ENCODE peak calls at places on chromosomes 7 and 10, in four cellular contexts. One of them, this sample, is unnamed.

GRCh38 chr7:39133088-39133487 is 155.4 kb downstream of the POU6F2 start:
- DNase-seq in H9: no peak
- DNase-seq in mesendoderm: no peak
- DNase-seq in IMR-90: no peak
- DNase-seq in this sample: no peak

GRCh38 chr7:155670521-155670920 is 26.1 kb downstream of the RBM33 start:
- DNase-seq in H9: no peak
- DNase-seq in mesendoderm: no peak
- DNase-seq in IMR-90: no peak
- DNase-seq in this sample: no peak

GRCh38 chr10:132837905-132838304 is 52.0 kb upstream of the NKX6-2 start:
- DNase-seq in H9: peak; percentile 33
- DNase-seq in mesendoderm: no peak
- DNase-seq in IMR-90: no peak
- DNase-seq in this sample: no peak

GRCh38 chr7:43869898-43870240 is 552 bp upstream of the MRPS24 start:
- DNase-seq in H9: no peak
- DNase-seq in mesendoderm: peak; percentile 65
- DNase-seq in IMR-90: peak; percentile 96
- DNase-seq in this sample: no peak

GRCh38 chr10:47104786-47105385 is 193.7 kb downstream of the PTPN20 start:
- DNase-seq in H9: no peak
- DNase-seq in mesendoderm: no peak
- DNase-seq in IMR-90: peak; percentile 3
- DNase-seq in this sample: no peak

GRCh38 chr7:79137942-79138341 is 315.5 kb downstream of the MAGI2 start:
- DNase-seq in H9: no peak
- DNase-seq in mesendoderm: no peak
- DNase-seq in IMR-90: peak; percentile 73
- DNase-seq in this sample: no peak

GRCh38 chr7:86844608-86845007 is 200.9 kb downstream of the GRM3 start:
- DNase-seq in H9: no peak
- DNase-seq in mesendoderm: no peak
- DNase-seq in IMR-90: no peak
- DNase-seq in this sample: no peak

GRCh38 chr10:67259319-67259929 is 333.6 kb downstream of the LRRTM3 start:
- DNase-seq in H9: no peak
- DNase-seq in mesendoderm: no peak
- DNase-seq in IMR-90: no peak
- DNase-seq in this sample: no peak

GRCh38 chr7:17109017-17109416 is 189.4 kb upstream of the AHR start:
- DNase-seq in H9: no peak
- DNase-seq in mesendoderm: no peak
- DNase-seq in IMR-90: peak; percentile 80
- DNase-seq in this sample: no peak

GRCh38 chr10:133109736-133110532 is 22.2 kb downstream of the ADGRA1 start:
- DNase-seq in H9: no peak
- DNase-seq in mesendoderm: no peak
- DNase-seq in IMR-90: no peak
- DNase-seq in this sample: no peak

GRCh38 chr7:23966941-23967340 is 256.9 kb downstream of the STK31 start:
- DNase-seq in H9: no peak
- DNase-seq in mesendoderm: no peak
- DNase-seq in IMR-90: no peak
- DNase-seq in this sample: no peak

GRCh38 chr10:122102146-122102866 is 113.3 kb downstream of the TACC2 start:
- DNase-seq in H9: no peak
- DNase-seq in mesendoderm: no peak
- DNase-seq in IMR-90: no peak
- DNase-seq in this sample: no peak
- H2BK15ac ChIP-seq in H9: no peak overlapping the region
- H2BK15ac ChIP-seq in mesendoderm: no peak overlapping the region
- H2BK15ac ChIP-seq in IMR-90: no peak overlapping the region
- H2BK15ac ChIP-seq in this sample: no peak overlapping the region

GRCh38 chr10:4051011-4051407 is 266.0 kb upstream of the KLF6 start:
- DNase-seq in H9: no peak
- DNase-seq in mesendoderm: no peak
- DNase-seq in IMR-90: peak; percentile 58
- DNase-seq in this sample: no peak
- H3K4me2 ChIP-seq in H9: no peak overlapping the region
- H3K4me2 ChIP-seq in mesendoderm: no peak overlapping the region
- H3K4me2 ChIP-seq in IMR-90: peak overlapping the region; percentile 70
- H3K4me2 ChIP-seq in this sample: no peak overlapping the region

DNA sequence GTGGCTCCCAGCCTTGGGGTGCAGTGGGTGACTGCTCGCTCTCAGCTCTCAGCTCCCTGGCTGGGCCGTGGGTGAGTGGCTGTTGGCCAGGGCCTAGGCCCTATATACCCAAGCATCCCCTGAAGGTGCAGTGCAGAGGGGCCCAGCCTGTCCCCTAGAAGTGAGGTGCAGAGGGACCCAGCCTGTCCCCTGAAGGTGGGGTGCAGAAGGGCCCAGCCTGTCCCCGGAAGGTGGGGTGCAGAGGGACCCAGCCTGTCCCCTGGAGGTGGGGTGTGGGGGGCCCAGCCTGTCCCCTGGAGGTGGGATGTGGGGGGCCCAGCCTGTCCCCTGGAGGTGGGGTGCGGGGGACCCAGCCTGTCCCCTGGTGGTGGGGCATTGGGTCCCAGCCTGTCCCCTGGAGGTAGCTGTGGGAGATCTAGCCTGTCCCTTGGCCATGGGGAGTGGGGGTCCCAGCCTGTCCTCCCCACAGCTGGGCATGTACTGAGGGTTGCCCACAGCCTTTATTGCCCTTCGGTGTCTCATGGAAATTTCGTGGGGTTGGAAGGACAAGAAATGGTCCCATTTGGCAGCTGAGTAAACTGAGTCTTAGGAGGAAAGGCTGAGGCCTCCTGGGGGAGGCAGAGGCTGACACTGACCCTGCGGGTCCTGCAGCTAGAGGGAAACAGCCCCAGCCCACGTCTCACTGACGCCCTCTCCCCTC is 17.5 kb upstream of the LFNG start:
- DNase-seq in H9: no peak
- DNase-seq in mesendoderm: no peak
- DNase-seq in IMR-90: no peak
- DNase-seq in this sample: no peak
- H2BK15ac ChIP-seq in H9: no peak overlapping the region
- H2BK15ac ChIP-seq in mesendoderm: no peak overlapping the region
- H2BK15ac ChIP-seq in IMR-90: no peak overlapping the region
- H2BK15ac ChIP-seq in this sample: peak overlapping the region; percentile 32

GRCh38 chr10:38007551-38007950 is 2.9 kb upstream of the ZNF33A start:
- DNase-seq in H9: no peak
- DNase-seq in mesendoderm: no peak
- DNase-seq in IMR-90: no peak
- DNase-seq in this sample: no peak

GRCh38 chr10:38003588-38003987 is 6.9 kb upstream of the ZNF33A start:
- DNase-seq in H9: no peak
- DNase-seq in mesendoderm: no peak
- DNase-seq in IMR-90: no peak
- DNase-seq in this sample: no peak

GRCh38 chr10:38010150-38010903 is at the start of gene ZNF33A:
- DNase-seq in H9: peak; percentile 92
- DNase-seq in mesendoderm: peak; percentile 95
- DNase-seq in IMR-90: peak; percentile 88
- DNase-seq in this sample: peak; percentile 71

GRCh38 chr10:38003026-38003425 is 7.4 kb upstream of the ZNF33A start:
- DNase-seq in H9: no peak
- DNase-seq in mesendoderm: no peak
- DNase-seq in IMR-90: no peak
- DNase-seq in this sample: no peak

DNA sequence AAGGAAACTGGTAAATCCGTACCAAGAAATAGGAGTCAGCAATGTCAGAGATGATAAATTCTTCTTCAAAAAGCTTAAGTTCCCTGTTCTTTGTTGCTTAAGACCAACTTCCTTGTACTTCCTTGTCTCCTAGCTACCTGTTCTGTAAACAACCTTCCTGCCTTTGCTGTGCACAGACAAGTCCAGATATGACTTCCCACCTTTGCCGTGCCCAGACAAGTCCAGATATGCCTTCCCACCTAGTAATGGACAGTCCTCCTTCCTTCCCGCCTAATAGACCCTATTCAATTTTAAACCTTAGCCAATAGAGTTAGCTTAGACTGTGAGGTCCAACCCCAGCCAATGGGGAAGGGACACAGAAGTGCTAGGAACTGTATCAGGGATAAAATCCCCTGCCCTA is 2.5 kb upstream of the ZNF33A start:
- DNase-seq in H9: no peak
- DNase-seq in mesendoderm: no peak
- DNase-seq in IMR-90: no peak
- DNase-seq in this sample: no peak
- H3K4me2 ChIP-seq in H9: no peak overlapping the region
- H3K4me2 ChIP-seq in mesendoderm: no peak overlapping the region
- H3K4me2 ChIP-seq in IMR-90: no peak overlapping the region
- H3K4me2 ChIP-seq in this sample: no peak overlapping the region

DNA sequence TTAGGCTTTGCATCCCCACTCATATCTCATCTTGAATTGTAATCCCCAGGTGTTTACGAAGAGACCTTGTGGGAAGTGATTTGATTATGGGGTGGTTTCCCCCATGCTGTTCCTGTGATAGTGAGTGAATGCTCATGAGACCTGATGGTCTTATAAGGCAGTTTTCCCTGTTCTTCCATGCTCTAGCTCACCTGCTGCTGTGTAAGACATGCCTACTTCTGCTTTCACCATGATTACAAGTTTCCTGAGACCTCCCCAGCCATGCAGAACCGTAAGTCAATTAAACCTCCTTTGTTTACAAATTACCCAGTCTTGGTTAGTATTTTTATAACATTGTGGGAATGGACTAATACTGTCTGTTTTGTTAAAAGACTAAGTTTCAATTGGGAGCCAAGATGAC is 35.3 kb upstream of the ZNF92 start:
- DNase-seq in H9: no peak
- DNase-seq in mesendoderm: peak; percentile 55
- DNase-seq in IMR-90: no peak
- DNase-seq in this sample: no peak
- H2BK15ac ChIP-seq in H9: no peak overlapping the region
- H2BK15ac ChIP-seq in mesendoderm: no peak overlapping the region
- H2BK15ac ChIP-seq in IMR-90: no peak overlapping the region
- H2BK15ac ChIP-seq in this sample: no peak overlapping the region

DNA sequence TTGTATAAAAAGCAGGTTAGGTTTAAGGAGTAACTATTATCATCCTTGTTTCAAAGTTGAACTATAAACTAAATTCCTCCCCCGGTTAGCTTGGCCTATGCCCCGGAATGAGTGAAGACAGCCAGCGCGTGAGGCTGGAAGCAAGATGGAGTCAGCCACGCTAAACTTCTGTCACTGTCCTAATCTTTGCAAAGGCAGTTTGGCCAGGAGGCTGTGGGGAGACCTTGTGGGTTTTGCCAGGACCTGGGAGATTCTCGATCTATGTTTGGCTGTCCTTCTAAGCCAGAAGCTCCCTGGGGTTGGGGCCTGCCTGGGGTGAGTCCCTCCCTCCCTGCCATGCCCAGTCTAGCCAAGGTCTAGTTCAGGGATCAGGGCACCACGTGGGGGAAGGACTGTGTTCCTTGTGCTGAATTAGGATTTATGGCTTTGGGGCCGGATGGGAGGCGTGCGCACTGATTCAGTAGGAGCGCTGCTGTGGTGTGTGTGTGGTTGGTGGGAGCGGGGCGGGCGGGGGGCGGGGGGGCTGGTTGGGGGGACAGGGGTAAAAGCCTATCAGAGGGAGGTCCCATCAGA is 872 bp upstream of the GTF2IRD1 start:
- DNase-seq in H9: no peak
- DNase-seq in mesendoderm: no peak
- DNase-seq in IMR-90: no peak
- DNase-seq in this sample: no peak
- H3K4me2 ChIP-seq in H9: peak overlapping the region; percentile 44
- H3K4me2 ChIP-seq in mesendoderm: no peak overlapping the region
- H3K4me2 ChIP-seq in IMR-90: peak overlapping the region; percentile 90
- H3K4me2 ChIP-seq in this sample: no peak overlapping the region

DNA sequence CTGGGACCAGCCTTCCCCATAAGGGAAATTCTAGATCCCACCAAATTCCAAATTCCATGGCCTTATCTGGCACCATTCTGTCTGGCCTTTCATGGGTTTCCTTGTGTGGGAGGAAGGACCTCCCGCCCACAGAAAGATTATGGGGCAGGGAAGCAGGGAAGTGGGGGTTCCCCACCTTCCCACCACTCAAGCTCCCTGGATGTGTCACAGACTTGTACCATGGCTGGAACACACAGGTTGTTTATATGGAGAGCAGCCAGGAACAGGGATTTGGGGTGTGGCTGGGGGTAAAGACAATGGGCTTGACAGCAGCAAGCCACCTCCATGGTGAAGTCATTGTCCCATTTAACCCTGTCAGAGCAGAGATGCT is 18.3 kb downstream of the UNC5B start:
- DNase-seq in H9: no peak
- DNase-seq in mesendoderm: no peak
- DNase-seq in IMR-90: no peak
- DNase-seq in this sample: no peak
- H2BK15ac ChIP-seq in H9: no peak overlapping the region
- H2BK15ac ChIP-seq in mesendoderm: no peak overlapping the region
- H2BK15ac ChIP-seq in IMR-90: no peak overlapping the region
- H2BK15ac ChIP-seq in this sample: no peak overlapping the region

DNA sequence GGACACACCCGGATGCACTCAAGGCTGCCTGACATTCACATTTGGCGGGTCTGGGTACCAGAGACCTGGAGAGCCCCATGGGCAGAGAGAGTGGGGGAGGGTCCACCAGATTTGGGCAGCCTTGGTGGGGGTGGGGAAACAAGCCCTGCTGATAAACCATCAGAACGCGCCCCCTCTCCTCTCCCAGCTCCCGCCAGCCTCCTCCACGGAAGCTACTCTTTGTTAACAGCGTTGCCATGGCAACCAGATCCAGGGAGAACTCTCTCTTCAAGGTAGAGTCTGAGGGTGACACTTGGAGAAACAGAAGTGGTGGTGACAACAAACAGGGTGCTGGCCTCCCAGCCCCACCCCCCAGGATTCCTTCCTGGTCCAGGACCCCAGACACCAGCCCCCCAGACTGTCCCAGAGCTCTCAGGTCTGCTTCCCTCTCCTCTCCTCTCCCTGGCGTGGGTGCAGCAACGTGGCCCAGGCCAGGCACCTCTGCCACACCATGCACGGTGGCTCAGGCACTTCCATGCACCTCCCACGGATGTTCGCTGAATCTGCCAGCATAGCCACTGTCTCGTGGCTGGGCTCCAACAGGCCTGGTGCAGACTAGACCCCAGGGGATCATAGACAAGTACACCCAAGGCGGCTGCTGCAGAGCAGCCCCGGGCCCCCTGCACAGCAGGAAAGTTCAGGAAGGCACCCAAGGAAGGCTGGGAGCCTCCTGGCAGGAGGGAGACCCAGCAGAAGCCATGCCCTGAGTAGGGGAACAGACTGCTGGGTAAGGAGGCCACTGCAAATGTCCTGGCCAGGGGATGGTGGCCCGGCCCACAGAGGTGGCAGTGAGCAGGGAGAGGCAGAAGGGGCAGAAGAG is 4.6 kb downstream of the RASGEF1A start:
- DNase-seq in H9: peak; percentile 35
- DNase-seq in mesendoderm: peak; percentile 67
- DNase-seq in IMR-90: no peak
- DNase-seq in this sample: peak; percentile 73
- H3K4me2 ChIP-seq in H9: no peak overlapping the region
- H3K4me2 ChIP-seq in mesendoderm: no peak overlapping the region
- H3K4me2 ChIP-seq in IMR-90: no peak overlapping the region
- H3K4me2 ChIP-seq in this sample: peak overlapping the region; percentile 23

This sample was measured in neuronal stem cell.